ENCODE peak calls at places on chromosomes 16 and 17, in six cellular contexts. Y, O, K, J, D and P are unnamed samples.

GRCh38 chr17:67276075-67276474 is 31.1 kb upstream of the HELZ start:
- DNase-seq in Y (no peak), O (no peak), K (no peak), J (no peak), D (no peak), P (no peak)

GRCh38 chr17:50928662-50929061 is 62.5 kb upstream of the TOB1 start:
- DNase-seq in Y (no peak), O (no peak), K (no peak), J (no peak), D (no peak), P (no peak)

GRCh38 chr17:72466199-72466598 is 345.4 kb downstream of the SOX9 start:
- DNase-seq in Y (no peak), O (peak; percentile 86), K (peak; percentile 71), J (no peak), D (no peak), P (no peak)

GRCh38 chr17:79988163-79988971 is 47.3 kb downstream of the TBC1D16 start:
- DNase-seq in Y (no peak), O (peak; percentile 73), K (peak; percentile 86), J (no peak), D (peak; percentile 13), P (no peak)

GRCh38 chr17:46771601-46772012 is 46.9 kb downstream of the WNT3 start:
- DNase-seq in Y (no peak), O (peak; percentile 76), K (no peak), J (no peak), D (no peak), P (no peak)

GRCh38 chr17:80774643-80775281 is 216.9 kb upstream of the CHMP6 start:
- DNase-seq in Y (no peak), O (no peak), K (no peak), J (no peak), D (no peak), P (no peak)

GRCh38 chr17:41717408-41718286 is 5.5 kb downstream of the GAST start:
- DNase-seq in Y (no peak), O (peak; percentile 50), K (no peak), J (no peak), D (peak; percentile 55), P (no peak)

GRCh38 chr16:54165912-54166265 is 120.7 kb downstream of the IRX3 start:
- DNase-seq in Y (no peak), O (no peak), K (no peak), J (no peak), D (no peak), P (no peak)

GRCh38 chr16:88920618-88921602 is 54.5 kb upstream of the PABPN1L start:
- DNase-seq in Y (peak; percentile 75), O (peak; percentile 74), K (no peak), J (no peak), D (no peak), P (no peak)

GRCh38 chr17:82388223-82388921 is 16.8 kb downstream of the UTS2R start:
- DNase-seq in Y (no peak), O (peak; percentile 2), K (peak; percentile 81), J (no peak), D (no peak), P (no peak)

GRCh38 chr16:82995927-82996441 is 369.2 kb downstream of the CDH13 start:
- DNase-seq in Y (no peak), O (peak; percentile 78), K (no peak), J (no peak), D (no peak), P (no peak)

GRCh38 chr16:81313731-81314602 is 795 bp upstream of the GAN start:
- DNase-seq in Y (no peak), O (no peak), K (no peak), J (no peak), D (no peak), P (no peak)

GRCh38 chr17:48100591-48101011 is 677 bp downstream of the CBX1 start:
- DNase-seq in Y (no peak), O (peak; percentile 75), K (peak; percentile 87), J (peak; percentile 76), D (no peak), P (no peak)

GRCh38 chr16:10749680-10750035 is 6.0 kb downstream of the NUBP1 start:
- DNase-seq in Y (no peak), O (no peak), K (no peak), J (peak; percentile 20), D (no peak), P (no peak)

GRCh38 chr17:48444531-48445247 is 14.7 kb upstream of the SKAP1 start:
- DNase-seq in Y (no peak), O (no peak), K (no peak), J (no peak), D (peak; percentile 78), P (peak; percentile 52)

GRCh38 chr17:79803997-79804855 is 7.3 kb upstream of the CBX8 start:
- DNase-seq in Y (no peak), O (peak; percentile 55), K (no peak), J (no peak), D (peak; percentile 49), P (no peak)

GRCh38 chr17:75240394-75241142 is 20.8 kb downstream of the GGA3 start:
- DNase-seq in Y (no peak), O (peak; percentile 50), K (peak; percentile 77), J (no peak), D (peak; percentile 50), P (no peak)

GRCh38 chr17:78381601-78382168 is 3.2 kb downstream of the PGS1 start:
- DNase-seq in Y (no peak), O (no peak), K (no peak), J (no peak), D (peak; percentile 40), P (peak; percentile 76)

GRCh38 chr17:28497931-28498330 is 8.2 kb upstream of the FOXN1 start:
- DNase-seq in Y (no peak), O (no peak), K (no peak), J (no peak), D (no peak), P (no peak)

GRCh38 chr16:15523092-15523541 is 88.7 kb downstream of the BMERB1 start:
- DNase-seq in Y (no peak), O (no peak), K (no peak), J (peak; percentile 68), D (no peak), P (no peak)

DNA sequence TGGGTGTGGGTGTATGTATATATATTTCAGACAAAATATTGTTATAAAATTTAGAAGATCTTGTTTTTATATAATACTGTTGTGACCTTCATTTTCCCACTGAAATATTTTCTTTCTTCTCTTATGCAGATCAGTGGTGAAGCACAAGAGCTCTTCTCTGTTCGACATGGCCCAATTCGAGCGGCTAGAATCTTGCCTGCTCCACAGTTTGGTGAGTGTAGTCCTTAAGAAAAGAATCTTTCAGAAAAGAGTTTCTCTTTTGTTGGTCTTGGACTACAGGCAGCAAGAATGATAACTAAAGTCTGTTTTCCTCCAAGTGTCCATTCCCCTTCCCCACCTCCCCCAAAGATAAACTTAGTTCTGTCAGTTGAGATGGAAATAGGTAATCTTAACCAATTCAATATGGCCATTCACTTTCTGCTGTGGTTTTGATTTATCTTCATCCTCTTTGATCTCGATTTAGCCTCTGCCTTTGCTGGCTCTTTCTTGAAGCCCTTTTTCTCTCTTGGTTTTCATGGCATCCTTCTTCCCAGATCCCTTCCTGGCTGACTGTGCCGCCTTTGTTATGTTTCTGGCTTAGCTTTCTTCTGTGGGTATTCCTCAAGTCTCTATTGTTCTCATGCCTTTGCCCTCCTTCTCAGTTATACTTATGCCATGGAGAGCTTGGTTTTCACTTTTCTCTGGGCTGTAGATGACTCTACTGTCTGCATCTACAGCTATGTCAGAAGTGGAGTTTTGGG is 69.6 kb downstream of the BCAS3 start:
- DNase-seq in Y (no peak), O (no peak), K (no peak), J (no peak), D (no peak), P (no peak)
- H3K4me3 ChIP-seq in Y (no peak overlapping the region), O (no peak overlapping the region), K (no peak overlapping the region), J (no peak overlapping the region), D (no peak overlapping the region), P (no peak overlapping the region)

GRCh38 chr16:67441907-67442306 is 11.0 kb downstream of the HSD11B2 start:
- DNase-seq in Y (no peak), O (no peak), K (no peak), J (no peak), D (no peak), P (no peak)

GRCh38 chr16:67438824-67439393 is 8.0 kb downstream of the HSD11B2 start:
- DNase-seq in Y (no peak), O (no peak), K (no peak), J (no peak), D (no peak), P (no peak)

GRCh38 chr16:67443299-67443698 is 12.4 kb downstream of the HSD11B2 start:
- DNase-seq in Y (peak; percentile 83), O (no peak), K (no peak), J (no peak), D (no peak), P (no peak)

GRCh38 chr16:67442581-67443255 is 11.8 kb downstream of the HSD11B2 start:
- DNase-seq in Y (no peak), O (no peak), K (no peak), J (no peak), D (no peak), P (no peak)

GRCh38 chr16:67441289-67441753 is 10.4 kb downstream of the HSD11B2 start:
- DNase-seq in Y (no peak), O (no peak), K (peak; percentile 98), J (peak; percentile 92), D (no peak), P (no peak)
- H3K27ac ChIP-seq in Y (peak overlapping the region; percentile 23), O (no peak overlapping the region), K (peak overlapping the region; percentile 92), J (peak overlapping the region; percentile 37), D (no peak overlapping the region), P (no peak overlapping the region)

GRCh38 chr17:60769327-60769726 is 91.7 kb downstream of the BCAS3 start:
- DNase-seq in Y (no peak), O (no peak), K (no peak), J (no peak), D (no peak), P (no peak)

GRCh38 chr17:60770946-60771422 is 93.3 kb downstream of the BCAS3 start:
- DNase-seq in Y (no peak), O (no peak), K (no peak), J (no peak), D (no peak), P (no peak)

GRCh38 chr17:60767744-60768308 is 90.2 kb downstream of the BCAS3 start:
- DNase-seq in Y (no peak), O (no peak), K (no peak), J (no peak), D (no peak), P (no peak)

GRCh38 chr17:60766778-60767190 is 89.1 kb downstream of the BCAS3 start:
- DNase-seq in Y (no peak), O (no peak), K (no peak), J (no peak), D (peak; percentile 18), P (peak; percentile 22)
- H3K4me3 ChIP-seq in Y (no peak overlapping the region), O (no peak overlapping the region), K (no peak overlapping the region), J (no peak overlapping the region), D (no peak overlapping the region), P (no peak overlapping the region)

DNA sequence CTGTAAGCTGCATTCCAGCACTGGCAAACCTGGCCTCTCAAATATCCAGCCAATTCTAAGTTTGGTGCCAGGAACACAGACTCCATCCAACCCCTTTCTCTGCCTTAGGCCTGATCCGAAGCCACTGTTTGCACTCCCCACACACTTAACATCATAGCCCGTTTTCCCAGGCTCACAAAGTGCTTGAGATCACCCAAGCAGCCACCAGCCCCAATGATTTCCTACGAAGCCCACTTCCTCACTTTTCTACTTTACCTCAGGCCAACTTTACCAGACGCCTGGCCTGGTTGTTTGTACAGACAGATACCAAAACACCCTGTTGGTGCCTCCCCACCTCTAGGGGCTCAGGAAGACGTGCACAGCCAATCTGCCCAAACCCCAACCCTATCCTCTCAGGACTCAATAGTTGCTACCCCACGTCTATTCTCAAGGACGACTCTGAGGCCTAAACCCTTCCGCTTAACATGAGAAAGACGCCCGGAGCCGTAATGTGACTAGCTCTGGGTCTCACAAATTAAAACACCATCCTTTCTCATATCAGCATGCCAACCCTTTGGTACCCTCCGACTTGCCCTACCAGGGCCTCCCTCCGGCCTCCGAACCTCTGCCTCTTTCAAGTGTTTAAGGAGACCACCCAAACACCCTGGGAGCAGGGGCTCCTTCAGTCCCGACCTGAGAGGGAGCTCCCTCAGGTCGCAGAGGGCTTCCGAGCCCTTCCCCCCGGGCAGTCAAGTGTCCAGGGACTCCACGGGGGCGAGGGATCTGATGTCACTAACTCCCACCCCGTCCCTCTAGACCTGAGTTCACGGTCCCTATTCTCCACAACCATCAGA is 3.4 kb upstream of the PER1 start:
- DNase-seq in Y (no peak), O (peak; percentile 26), K (peak; percentile 45), J (no peak), D (peak; percentile 51), P (peak; percentile 47)
- H3K27ac ChIP-seq in Y (peak overlapping the region; percentile 100), O (peak overlapping the region; percentile 99), K (peak overlapping the region; percentile 100), J (peak overlapping the region; percentile 100), D (peak overlapping the region; percentile 100), P (peak overlapping the region; percentile 100)